ENCODE peak calls at places on chromosomes 7 and 10, in six cellular contexts. One of them, this sample, is unnamed.

GRCh38 chr10:25061711-25062455 is 45.5 kb downstream of the THNSL1 start:
- DNase-seq in OCI-LY7: no peak
- DNase-seq in retinal pigment epithelial cell: peak
- DNase-seq in fibroblast of mammary gland: peak
- DNase-seq in transverse colon: no peak
- DNase-seq in body of pancreas: no peak
- DNase-seq in this sample: no peak

GRCh38 chr7:107630342-107630741 is 30.3 kb upstream of the SLC26A4 start:
- DNase-seq in OCI-LY7: no peak
- DNase-seq in retinal pigment epithelial cell: no peak
- DNase-seq in fibroblast of mammary gland: no peak
- DNase-seq in transverse colon: no peak
- DNase-seq in body of pancreas: no peak
- DNase-seq in this sample: no peak

GRCh38 chr10:16999665-17000451 is 129.8 kb downstream of the CUBN start:
- DNase-seq in OCI-LY7: no peak
- DNase-seq in retinal pigment epithelial cell: no peak
- DNase-seq in fibroblast of mammary gland: peak
- DNase-seq in transverse colon: no peak
- DNase-seq in body of pancreas: no peak
- DNase-seq in this sample: no peak

GRCh38 chr10:52440612-52441285 is 126.7 kb downstream of the DKK1 start:
- DNase-seq in OCI-LY7: no peak
- DNase-seq in retinal pigment epithelial cell: peak
- DNase-seq in fibroblast of mammary gland: no peak
- DNase-seq in transverse colon: no peak
- DNase-seq in body of pancreas: no peak
- DNase-seq in this sample: no peak

GRCh38 chr10:3834410-3834809 is 49.4 kb upstream of the KLF6 start:
- DNase-seq in OCI-LY7: no peak
- DNase-seq in retinal pigment epithelial cell: no peak
- DNase-seq in fibroblast of mammary gland: no peak
- DNase-seq in transverse colon: no peak
- DNase-seq in body of pancreas: no peak
- DNase-seq in this sample: no peak

GRCh38 chr10:74011762-74012161 is 13.8 kb downstream of the VCL start:
- DNase-seq in OCI-LY7: no peak
- DNase-seq in retinal pigment epithelial cell: peak
- DNase-seq in fibroblast of mammary gland: peak
- DNase-seq in transverse colon: no peak
- DNase-seq in body of pancreas: peak
- DNase-seq in this sample: peak

GRCh38 chr10:44968887-44969400 is 9.3 kb downstream of the RASSF4 start:
- DNase-seq in OCI-LY7: no peak
- DNase-seq in retinal pigment epithelial cell: no peak
- DNase-seq in fibroblast of mammary gland: no peak
- DNase-seq in transverse colon: no peak
- DNase-seq in body of pancreas: no peak
- DNase-seq in this sample: no peak

GRCh38 chr10:34766256-34766580 is 48.9 kb downstream of the PARD3 start:
- DNase-seq in OCI-LY7: no peak
- DNase-seq in retinal pigment epithelial cell: no peak
- DNase-seq in fibroblast of mammary gland: no peak
- DNase-seq in transverse colon: no peak
- DNase-seq in body of pancreas: no peak
- DNase-seq in this sample: no peak

GRCh38 chr10:14372616-14373015 is 41.9 kb upstream of the FRMD4A start:
- DNase-seq in OCI-LY7: no peak
- DNase-seq in retinal pigment epithelial cell: no peak
- DNase-seq in fibroblast of mammary gland: no peak
- DNase-seq in transverse colon: no peak
- DNase-seq in body of pancreas: no peak
- DNase-seq in this sample: no peak

GRCh38 chr10:63464402-63465292 is 1.1 kb downstream of the JMJD1C start:
- DNase-seq in OCI-LY7: no peak
- DNase-seq in retinal pigment epithelial cell: no peak
- DNase-seq in fibroblast of mammary gland: peak
- DNase-seq in transverse colon: no peak
- DNase-seq in body of pancreas: no peak
- DNase-seq in this sample: no peak

GRCh38 chr7:139562972-139563565 is 39.6 kb downstream of the CLEC2L start:
- DNase-seq in OCI-LY7: no peak
- DNase-seq in retinal pigment epithelial cell: no peak
- DNase-seq in fibroblast of mammary gland: no peak
- DNase-seq in transverse colon: no peak
- DNase-seq in body of pancreas: no peak
- DNase-seq in this sample: no peak

GRCh38 chr10:124138195-124138882 is 44.9 kb upstream of the CHST15 start:
- DNase-seq in OCI-LY7: no peak
- DNase-seq in retinal pigment epithelial cell: peak
- DNase-seq in fibroblast of mammary gland: peak
- DNase-seq in transverse colon: no peak
- DNase-seq in body of pancreas: peak
- DNase-seq in this sample: no peak

DNA sequence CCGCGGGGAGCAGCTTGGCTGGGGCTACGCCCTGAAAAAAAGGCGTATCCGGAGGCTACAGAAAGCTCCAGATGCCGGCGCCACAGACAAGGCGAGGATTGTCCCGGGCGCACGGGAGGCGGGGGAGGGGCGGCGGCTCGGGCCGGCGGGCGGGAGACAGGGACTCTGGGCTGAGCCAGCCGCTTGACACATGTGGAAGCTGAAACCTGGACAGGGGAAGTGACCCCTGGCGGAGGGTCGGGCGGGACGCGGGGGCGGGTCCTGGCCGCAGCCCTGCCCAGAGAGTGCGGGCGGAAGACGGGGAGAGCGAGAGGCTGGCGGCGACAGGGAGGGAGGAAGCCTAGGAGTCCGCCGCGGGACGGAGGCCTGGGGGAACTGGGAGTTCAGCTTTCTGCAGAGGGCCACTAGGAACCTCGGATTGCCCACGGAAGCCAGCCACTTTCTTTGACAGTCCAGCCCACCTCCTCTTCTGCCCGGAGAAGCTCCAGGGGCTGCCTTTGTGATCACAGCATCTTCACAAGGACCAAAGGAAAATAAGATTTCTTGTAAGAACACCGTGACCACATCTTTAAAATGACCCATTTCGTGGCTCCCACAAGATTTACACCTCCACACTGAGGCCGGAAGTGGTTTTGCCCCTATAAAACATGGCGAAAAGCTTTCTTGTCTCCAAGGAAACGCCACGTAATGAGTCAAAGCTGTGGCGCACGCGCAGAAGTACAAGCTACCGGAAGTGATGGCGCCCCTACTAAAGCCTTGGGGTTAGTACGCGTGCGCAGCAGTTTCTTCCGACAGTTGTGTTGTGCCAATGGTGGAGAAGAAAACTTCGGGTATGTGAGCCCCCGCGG is at the start of the genes PLOD3 and ZNHIT1:
- DNase-seq in OCI-LY7: peak
- DNase-seq in retinal pigment epithelial cell: peak
- DNase-seq in fibroblast of mammary gland: peak
- DNase-seq in transverse colon: peak
- DNase-seq in body of pancreas: peak
- DNase-seq in this sample: peak
- TF ChIP-seq CTCF in OCI-LY7: peak
- TF ChIP-seq CTCF in retinal pigment epithelial cell: no peak
- TF ChIP-seq CTCF in fibroblast of mammary gland: no peak
- TF ChIP-seq CTCF in transverse colon: peak
- TF ChIP-seq CTCF in body of pancreas: peak
- TF ChIP-seq CTCF in this sample: no peak

GRCh38 chr7:4714767-4715384 is 32.8 kb downstream of the FOXK1 start:
- DNase-seq in OCI-LY7: no peak
- DNase-seq in retinal pigment epithelial cell: no peak
- DNase-seq in fibroblast of mammary gland: peak
- DNase-seq in transverse colon: no peak
- DNase-seq in body of pancreas: no peak
- DNase-seq in this sample: no peak
- H3K4me3 ChIP-seq in OCI-LY7: no peak
- H3K4me3 ChIP-seq in retinal pigment epithelial cell: no peak
- H3K4me3 ChIP-seq in fibroblast of mammary gland: peak
- H3K4me3 ChIP-seq in transverse colon: no peak
- H3K4me3 ChIP-seq in body of pancreas: no peak
- H3K4me3 ChIP-seq in this sample: no peak

GRCh38 chr10:53580465-53580864 is 807.9 kb upstream of the MBL2 start:
- DNase-seq in OCI-LY7: no peak
- DNase-seq in retinal pigment epithelial cell: no peak
- DNase-seq in fibroblast of mammary gland: no peak
- DNase-seq in transverse colon: no peak
- DNase-seq in body of pancreas: no peak
- DNase-seq in this sample: no peak
- TF ChIP-seq CTCF in OCI-LY7: no peak
- TF ChIP-seq CTCF in retinal pigment epithelial cell: no peak
- TF ChIP-seq CTCF in fibroblast of mammary gland: no peak
- TF ChIP-seq CTCF in transverse colon: no peak
- TF ChIP-seq CTCF in body of pancreas: no peak
- TF ChIP-seq CTCF in this sample: peak

DNA sequence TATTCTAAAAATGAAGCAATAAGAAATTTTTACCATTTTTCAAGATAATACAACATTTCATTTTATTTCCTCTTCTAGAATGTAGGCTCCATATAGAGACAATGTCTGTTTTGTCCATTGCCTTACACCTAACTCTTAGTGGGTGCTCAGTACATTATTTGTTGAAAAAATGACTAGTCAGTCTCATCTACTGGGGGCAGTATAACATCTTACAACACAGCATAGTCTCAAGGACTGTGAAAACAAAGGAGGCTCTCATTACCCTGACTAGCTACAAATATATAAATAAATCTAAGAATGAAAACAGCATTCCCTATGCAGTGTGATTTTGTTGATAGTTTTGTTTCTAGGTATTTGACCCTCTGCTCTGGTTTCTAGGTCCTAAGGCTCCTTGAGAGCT is 11.6 kb downstream of the CRPPA start:
- DNase-seq in OCI-LY7: no peak
- DNase-seq in retinal pigment epithelial cell: no peak
- DNase-seq in fibroblast of mammary gland: no peak
- DNase-seq in transverse colon: no peak
- DNase-seq in body of pancreas: no peak
- DNase-seq in this sample: no peak
- H3K4me3 ChIP-seq in OCI-LY7: no peak
- H3K4me3 ChIP-seq in retinal pigment epithelial cell: no peak
- H3K4me3 ChIP-seq in fibroblast of mammary gland: no peak
- H3K4me3 ChIP-seq in transverse colon: no peak
- H3K4me3 ChIP-seq in body of pancreas: no peak
- H3K4me3 ChIP-seq in this sample: no peak

GRCh38 chr10:125375210-125375609 is 214.8 kb upstream of the CTBP2 start:
- DNase-seq in OCI-LY7: no peak
- DNase-seq in retinal pigment epithelial cell: no peak
- DNase-seq in fibroblast of mammary gland: no peak
- DNase-seq in transverse colon: no peak
- DNase-seq in body of pancreas: peak
- DNase-seq in this sample: peak
- TF ChIP-seq CTCF in OCI-LY7: peak
- TF ChIP-seq CTCF in retinal pigment epithelial cell: no peak
- TF ChIP-seq CTCF in fibroblast of mammary gland: no peak
- TF ChIP-seq CTCF in transverse colon: no peak
- TF ChIP-seq CTCF in body of pancreas: peak
- TF ChIP-seq CTCF in this sample: peak

GRCh38 chr7:37916017-37916672 is 472 bp downstream of the SFRP4 start:
- DNase-seq in OCI-LY7: no peak
- DNase-seq in retinal pigment epithelial cell: no peak
- DNase-seq in fibroblast of mammary gland: no peak
- DNase-seq in transverse colon: peak
- DNase-seq in body of pancreas: peak
- DNase-seq in this sample: no peak
- H3K4me3 ChIP-seq in OCI-LY7: no peak
- H3K4me3 ChIP-seq in retinal pigment epithelial cell: peak
- H3K4me3 ChIP-seq in fibroblast of mammary gland: peak
- H3K4me3 ChIP-seq in transverse colon: peak
- H3K4me3 ChIP-seq in body of pancreas: peak
- H3K4me3 ChIP-seq in this sample: peak

GRCh38 chr10:20492447-20492846 is 404.7 kb downstream of the NEBL start:
- DNase-seq in OCI-LY7: no peak
- DNase-seq in retinal pigment epithelial cell: no peak
- DNase-seq in fibroblast of mammary gland: peak
- DNase-seq in transverse colon: no peak
- DNase-seq in body of pancreas: no peak
- DNase-seq in this sample: no peak
- TF ChIP-seq CTCF in OCI-LY7: peak
- TF ChIP-seq CTCF in retinal pigment epithelial cell: peak
- TF ChIP-seq CTCF in fibroblast of mammary gland: peak
- TF ChIP-seq CTCF in transverse colon: no peak
- TF ChIP-seq CTCF in body of pancreas: no peak
- TF ChIP-seq CTCF in this sample: peak

This sample was measured in epithelial cell of proximal tubule.